ENCODE peak calls at places on chromosome X, in four cellular contexts. One of them, this sample, is unnamed.
A peak's percentile ranks its signal among the peaks of the same experiment; 100 is the strongest.

GRCh38 chrX:130895299-130895698 is 7.7 kb downstream of the ENOX2 start:
- DNase-seq in HCT116: no peak
- DNase-seq in ovary: no peak
- DNase-seq in body of pancreas: no peak
- DNase-seq in this sample: no peak

GRCh38 chrX:21806691-21807090 is 32.7 kb upstream of the MBTPS2 start:
- DNase-seq in HCT116: no peak
- DNase-seq in body of pancreas: no peak
- DNase-seq in ovary: no peak
- DNase-seq in this sample: no peak

GRCh38 chrX:12871181-12871580 is 4.3 kb downstream of the TLR7 start:
- DNase-seq in ovary: no peak
- DNase-seq in body of pancreas: no peak
- DNase-seq in HCT116: no peak
- DNase-seq in this sample: no peak

GRCh38 chrX:132584936-132585335 is 96.1 kb upstream of the MBNL3 start:
- DNase-seq in HCT116: no peak
- DNase-seq in ovary: no peak
- DNase-seq in body of pancreas: no peak
- DNase-seq in this sample: no peak

GRCh38 chrX:107678957-107679740 is 50.8 kb downstream of the PRPS1 start:
- DNase-seq in ovary: peak; percentile 46
- DNase-seq in body of pancreas: peak; percentile 52
- DNase-seq in HCT116: no peak
- DNase-seq in this sample: peak; percentile 47

GRCh38 chrX:45360571-45360970 is 159.9 kb upstream of the DIPK2B start:
- DNase-seq in body of pancreas: no peak
- DNase-seq in HCT116: no peak
- DNase-seq in ovary: no peak
- DNase-seq in this sample: no peak

GRCh38 chrX:68677998-68678397 is 30.5 kb downstream of the STARD8 start:
- DNase-seq in HCT116: no peak
- DNase-seq in ovary: no peak
- DNase-seq in body of pancreas: no peak
- DNase-seq in this sample: no peak

GRCh38 chrX:147910607-147911006 is 1.1 kb upstream of the FMR1 start:
- DNase-seq in ovary: no peak
- DNase-seq in body of pancreas: no peak
- DNase-seq in HCT116: no peak
- DNase-seq in this sample: no peak

GRCh38 chrX:109716431-109717028 is 16.5 kb downstream of the ACSL4 start:
- DNase-seq in body of pancreas: no peak
- DNase-seq in HCT116: no peak
- DNase-seq in ovary: no peak
- DNase-seq in this sample: no peak

GRCh38 chrX:123450217-123450616 is 266.1 kb downstream of the GRIA3 start:
- DNase-seq in body of pancreas: no peak
- DNase-seq in ovary: no peak
- DNase-seq in HCT116: no peak
- DNase-seq in this sample: no peak

GRCh38 chrX:40152706-40153334 is 55.1 kb upstream of the BCOR start:
- DNase-seq in ovary: peak; percentile 49
- DNase-seq in HCT116: no peak
- DNase-seq in body of pancreas: peak; percentile 78
- DNase-seq in this sample: no peak

GRCh38 chrX:40809210-40809609 is 73.9 kb upstream of the MED14 start:
- DNase-seq in body of pancreas: no peak
- DNase-seq in HCT116: no peak
- DNase-seq in ovary: no peak
- DNase-seq in this sample: no peak

GRCh38 chrX:8673211-8673610 is 58.7 kb downstream of the ANOS1 start:
- DNase-seq in HCT116: no peak
- DNase-seq in body of pancreas: no peak
- DNase-seq in ovary: no peak
- DNase-seq in this sample: no peak

GRCh38 chrX:41946973-41947612 is 23.7 kb upstream of the CASK start:
- DNase-seq in ovary: no peak
- DNase-seq in body of pancreas: no peak
- DNase-seq in HCT116: no peak
- DNase-seq in this sample: no peak

GRCh38 chrX:40418413-40419195 is 162.2 kb upstream of the ATP6AP2 start:
- DNase-seq in HCT116: no peak
- DNase-seq in ovary: no peak
- DNase-seq in body of pancreas: no peak
- DNase-seq in this sample: no peak

DNA sequence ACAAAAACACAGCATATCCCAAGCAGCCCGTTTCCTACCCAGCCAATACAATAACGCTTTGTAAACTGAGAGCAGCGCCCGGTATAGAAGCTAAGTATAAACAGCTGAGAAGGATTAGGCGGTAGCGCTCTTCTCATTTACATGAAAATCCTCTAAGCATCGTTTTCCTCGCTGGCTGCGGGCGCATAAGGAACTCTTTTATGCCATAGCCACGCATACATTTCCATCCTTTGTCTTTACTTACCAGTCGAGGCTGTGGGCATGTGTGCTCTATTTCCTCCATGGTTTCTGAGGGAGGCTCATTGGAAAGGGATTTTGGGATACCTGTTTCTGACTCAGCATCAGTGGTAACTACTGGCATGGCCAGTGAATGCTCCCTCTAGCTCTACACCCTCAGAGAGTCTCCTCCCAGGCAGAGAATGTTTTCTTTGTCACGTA is 383 bp downstream of the PCYT1B start:
- DNase-seq in HCT116: no peak
- DNase-seq in ovary: no peak
- DNase-seq in body of pancreas: no peak
- DNase-seq in this sample: peak; percentile 62
- TF ChIP-seq POLR2A in HCT116: no peak
- TF ChIP-seq POLR2A in ovary: no peak
- TF ChIP-seq POLR2A in body of pancreas: no peak
- TF ChIP-seq POLR2A in this sample: no peak

GRCh38 chrX:52576946-52577345 is 60.1 kb upstream of the XAGE1B start:
- DNase-seq in ovary: no peak
- DNase-seq in body of pancreas: no peak
- DNase-seq in HCT116: no peak
- DNase-seq in this sample: no peak

GRCh38 chrX:52576474-52576873 is 59.6 kb upstream of the XAGE1B start:
- DNase-seq in ovary: no peak
- DNase-seq in body of pancreas: no peak
- DNase-seq in HCT116: no peak
- DNase-seq in this sample: no peak

GRCh38 chrX:52574416-52575275 is 57.8 kb upstream of the XAGE1B start:
- DNase-seq in ovary: no peak
- DNase-seq in HCT116: peak; percentile 22
- DNase-seq in body of pancreas: peak; percentile 32
- DNase-seq in this sample: peak; percentile 58

GRCh38 chrX:52577464-52578173 is 60.8 kb upstream of the XAGE1B start:
- DNase-seq in ovary: no peak
- DNase-seq in HCT116: no peak
- DNase-seq in body of pancreas: no peak
- DNase-seq in this sample: no peak
- TF ChIP-seq POLR2A in ovary: no peak
- TF ChIP-seq POLR2A in HCT116: no peak
- TF ChIP-seq POLR2A in body of pancreas: no peak
- TF ChIP-seq POLR2A in this sample: no peak

DNA sequence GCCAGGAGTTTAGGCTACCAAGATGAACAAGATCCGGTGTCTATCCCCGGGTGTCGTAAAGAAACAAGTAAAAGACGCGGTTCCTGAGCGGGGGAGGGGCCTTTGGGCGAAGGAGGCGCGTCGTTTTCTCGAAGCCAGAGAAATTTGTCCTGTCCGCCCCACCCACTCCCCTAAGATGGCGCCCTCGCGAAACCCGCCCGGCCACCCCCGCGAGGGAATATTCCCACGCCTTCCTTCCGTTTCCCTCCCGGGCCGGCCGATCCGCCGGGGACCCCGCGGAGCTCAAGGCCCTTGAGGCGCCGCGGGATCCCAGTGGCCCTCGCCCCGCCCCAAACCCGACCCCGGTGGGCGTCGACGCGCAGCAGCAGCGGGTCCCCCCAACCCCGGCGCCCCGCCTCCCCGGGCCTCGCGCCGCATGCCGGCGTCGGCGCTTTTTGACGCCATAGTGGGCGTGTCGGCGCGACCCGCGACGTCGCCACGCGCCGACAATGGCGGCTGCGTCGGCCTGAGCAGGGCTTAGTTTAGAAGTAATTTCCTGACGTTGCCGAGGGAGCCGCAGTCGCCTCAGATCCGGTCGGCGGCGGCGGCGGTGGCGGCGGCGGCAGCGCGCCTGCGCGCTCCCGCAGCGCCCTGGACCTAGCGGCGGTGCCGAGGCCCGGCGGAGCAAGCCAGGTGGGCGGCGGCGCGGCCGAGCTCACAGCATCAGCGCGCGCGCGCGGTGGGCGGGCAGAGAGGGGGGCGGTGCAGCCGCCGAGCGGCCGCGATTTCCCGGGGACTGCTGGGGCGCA is 430 bp upstream of the HTATSF1 start:
- DNase-seq in ovary: peak; percentile 85
- DNase-seq in HCT116: peak; percentile 66
- DNase-seq in body of pancreas: peak; percentile 84
- DNase-seq in this sample: peak; percentile 92
- TF ChIP-seq POLR2A in ovary: peak; percentile 45
- TF ChIP-seq POLR2A in HCT116: peak; percentile 23
- TF ChIP-seq POLR2A in body of pancreas: peak; percentile 42
- TF ChIP-seq POLR2A in this sample: peak; percentile 28

GRCh38 chrX:100931925-100932285 is 3.2 kb upstream of the XKRX start:
- DNase-seq in ovary: no peak
- DNase-seq in HCT116: no peak
- DNase-seq in body of pancreas: no peak
- DNase-seq in this sample: no peak

GRCh38 chrX:100926453-100926852 is 2.3 kb downstream of the XKRX start:
- DNase-seq in ovary: no peak
- DNase-seq in HCT116: no peak
- DNase-seq in body of pancreas: no peak
- DNase-seq in this sample: no peak

GRCh38 chrX:100931218-100931924 is 2.7 kb upstream of the XKRX start:
- DNase-seq in HCT116: no peak
- DNase-seq in ovary: no peak
- DNase-seq in body of pancreas: no peak
- DNase-seq in this sample: no peak

GRCh38 chrX:100924370-100924769 is 4.3 kb downstream of the XKRX start:
- DNase-seq in body of pancreas: no peak
- DNase-seq in HCT116: no peak
- DNase-seq in ovary: no peak
- DNase-seq in this sample: no peak

DNA sequence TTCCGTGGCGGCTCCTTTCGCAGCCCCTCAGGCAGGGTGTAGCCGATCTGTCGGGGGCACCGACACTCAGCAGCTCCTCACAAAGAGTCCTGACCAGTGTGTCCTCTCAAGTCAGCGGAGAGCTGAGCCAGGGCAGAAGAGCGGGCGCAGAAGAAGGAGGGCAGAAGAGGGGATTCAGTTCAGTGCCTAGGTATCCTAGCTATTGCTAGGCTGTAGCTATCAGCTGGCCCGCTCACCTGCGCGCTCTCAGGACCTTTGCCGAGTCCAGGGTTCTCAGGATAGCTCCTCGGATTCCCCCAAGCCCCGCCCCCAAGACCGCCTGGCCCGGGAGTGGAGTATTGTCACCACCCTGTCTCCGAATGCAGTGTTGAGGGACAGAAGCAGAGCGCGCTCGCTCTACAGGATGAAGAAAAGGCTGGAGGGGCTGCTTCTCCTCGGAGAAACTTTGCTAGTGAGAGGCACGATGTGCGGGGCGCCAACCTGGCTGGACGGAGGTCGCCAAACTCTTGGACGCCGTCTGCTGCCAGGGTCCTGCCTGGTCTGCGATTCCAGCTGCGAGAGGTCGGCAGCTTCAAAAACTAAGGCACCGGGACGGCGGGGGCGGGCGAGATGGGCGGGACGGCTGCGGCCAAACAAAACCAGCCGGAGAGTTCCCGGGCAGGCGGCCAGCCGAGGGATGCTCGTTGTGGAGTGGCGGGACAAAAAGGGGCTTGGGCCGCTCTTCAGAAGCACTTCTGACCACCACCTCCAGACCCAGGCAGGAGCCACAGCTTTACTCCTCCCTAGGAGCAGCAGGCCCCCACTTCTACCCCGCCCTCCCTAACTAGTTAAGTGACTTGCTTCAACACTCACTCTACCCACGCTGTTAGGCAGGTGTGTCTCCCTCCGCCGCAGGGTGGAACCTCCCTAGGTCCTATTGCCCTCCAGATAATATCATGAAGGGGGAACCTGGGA is at the start of gene XKRX:
- DNase-seq in HCT116: peak; percentile 35
- DNase-seq in body of pancreas: peak; percentile 56
- DNase-seq in ovary: peak; percentile 43
- DNase-seq in this sample: no peak
- TF ChIP-seq POLR2A in HCT116: no peak
- TF ChIP-seq POLR2A in body of pancreas: no peak
- TF ChIP-seq POLR2A in ovary: no peak
- TF ChIP-seq POLR2A in this sample: no peak

DNA sequence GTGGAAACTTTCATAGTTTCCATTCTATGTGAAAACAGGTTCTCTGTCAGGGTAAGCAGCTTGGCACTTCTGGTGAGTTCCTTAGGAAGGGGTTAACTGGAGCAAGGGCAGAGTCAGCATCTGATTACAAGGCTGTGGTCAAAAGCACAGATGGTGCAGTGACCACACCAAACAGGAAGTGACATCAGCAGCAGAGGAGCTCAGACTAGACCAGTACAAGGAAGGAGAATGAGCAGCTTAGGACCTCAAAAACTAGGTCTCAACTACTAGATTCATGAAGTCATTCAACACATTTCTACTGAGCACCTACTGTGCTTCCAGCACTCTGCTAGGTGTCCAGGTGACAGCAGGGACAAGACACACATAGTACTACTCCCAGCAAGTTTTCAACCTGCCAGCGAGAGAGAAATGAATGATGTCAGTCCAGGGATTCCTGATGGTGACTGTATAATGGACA is 130.2 kb downstream of the AMELX start:
- DNase-seq in body of pancreas: peak; percentile 11
- DNase-seq in HCT116: no peak
- DNase-seq in ovary: no peak
- DNase-seq in this sample: peak; percentile 38
- TF ChIP-seq POLR2A in body of pancreas: no peak
- TF ChIP-seq POLR2A in HCT116: no peak
- TF ChIP-seq POLR2A in ovary: no peak
- TF ChIP-seq POLR2A in this sample: peak; percentile 25

DNA sequence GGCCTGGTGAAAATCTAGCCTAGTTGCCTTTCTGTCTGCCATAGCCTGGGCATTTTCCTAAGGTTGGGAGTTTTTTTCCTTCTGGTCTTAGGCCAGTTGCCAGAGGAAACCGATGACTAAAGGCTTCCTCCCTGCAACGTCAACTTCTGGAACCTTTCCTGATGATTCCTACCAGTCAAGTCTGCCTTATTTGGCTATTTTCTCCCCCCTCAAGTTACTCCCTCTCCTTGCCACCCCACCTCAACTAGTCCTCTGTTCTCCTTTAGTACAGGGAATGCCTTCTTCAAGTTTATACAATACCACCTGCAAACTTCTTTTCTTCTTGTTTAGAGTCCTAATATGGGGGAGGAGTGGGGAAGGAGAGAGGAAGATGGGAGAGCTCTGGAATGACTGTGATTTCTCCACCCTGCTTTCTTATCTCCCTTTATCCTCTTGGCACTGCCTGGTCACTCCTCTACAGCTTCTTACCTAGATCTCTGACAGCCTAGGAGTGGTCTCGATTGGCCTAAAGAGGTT is 10.6 kb downstream of the MSN start:
- DNase-seq in HCT116: peak; percentile 26
- DNase-seq in body of pancreas: peak; percentile 19
- DNase-seq in ovary: peak; percentile 34
- DNase-seq in this sample: no peak
- TF ChIP-seq POLR2A in HCT116: no peak
- TF ChIP-seq POLR2A in body of pancreas: no peak
- TF ChIP-seq POLR2A in ovary: no peak
- TF ChIP-seq POLR2A in this sample: no peak

GRCh38 chrX:120791013-120791643 is 84.5 kb downstream of the CT47B1 start:
- DNase-seq in ovary: peak; percentile 61
- DNase-seq in body of pancreas: peak; percentile 78
- DNase-seq in HCT116: peak; percentile 19
- DNase-seq in this sample: no peak
- TF ChIP-seq POLR2A in ovary: no peak
- TF ChIP-seq POLR2A in body of pancreas: no peak
- TF ChIP-seq POLR2A in HCT116: no peak
- TF ChIP-seq POLR2A in this sample: no peak

This sample was measured in erythroblast.